ENCODE peak calls at places on chromosomes 12 and 14, in nine cellular contexts. I is GM06990, W is stomach, O is fibroblast of lung, X is pancreas, B is fibroblast of villous mesenchyme, M is neural crest cell, F is mucosa of descending colon, Q is sigmoid colon. G is an unnamed sample.

GRCh38 chr12:80701388-80701787 is 6.0 kb upstream of the MYF6 start:
- DNase-seq in I (no peak), W (no peak), O (peak), X (no peak), B (no peak), M (no peak), F (no peak), Q (no peak), G (no peak)

GRCh38 chr12:70553391-70553859 is 83.8 kb downstream of the PTPRB start:
- DNase-seq in I (no peak), W (no peak), O (no peak), X (no peak), B (no peak), M (no peak), F (no peak), Q (no peak), G (no peak)

GRCh38 chr12:64221656-64222010 is 463 bp downstream of the KICS2 start:
- DNase-seq in I (no peak), W (peak), O (peak), X (peak), B (peak), M (peak), F (peak), Q (peak), G (no peak)

GRCh38 chr12:70606001-70606400 is 31.2 kb downstream of the PTPRB start:
- DNase-seq in I (no peak), W (no peak), O (no peak), X (no peak), B (no peak), M (no peak), F (no peak), Q (no peak), G (no peak)

GRCh38 chr12:119772431-119772830 is 104.5 kb downstream of the PRKAB1 start:
- DNase-seq in I (no peak), W (no peak), O (no peak), X (no peak), B (peak), M (no peak), F (no peak), Q (no peak), G (no peak)

GRCh38 chr14:80560800-80561199 is 349.5 kb upstream of the DIO2 start:
- DNase-seq in I (no peak), W (no peak), O (no peak), X (no peak), B (no peak), M (no peak), F (no peak), Q (no peak), G (no peak)

GRCh38 chr14:76084374-76084773 is 67.3 kb upstream of the GPATCH2L start:
- DNase-seq in I (no peak), W (no peak), O (no peak), X (no peak), B (no peak), M (no peak), F (no peak), Q (no peak), G (no peak)

GRCh38 chr12:132380646-132381045 is 51.3 kb upstream of the GALNT9 start:
- DNase-seq in I (no peak), W (no peak), O (no peak), X (no peak), B (no peak), M (no peak), F (no peak), Q (no peak), G (no peak)

GRCh38 chr12:92739099-92739498 is 36.3 kb downstream of the PLEKHG7 start:
- DNase-seq in I (no peak), W (no peak), O (no peak), X (no peak), B (no peak), M (no peak), F (no peak), Q (no peak), G (no peak)

GRCh38 chr14:67729072-67729561 is 27.4 kb downstream of the RDH12 start:
- DNase-seq in I (no peak), W (peak), O (no peak), X (peak), B (no peak), M (no peak), F (peak), Q (no peak), G (no peak)

GRCh38 chr14:22088614-22089359 is 415.2 kb upstream of the OR4E1 start:
- DNase-seq in I (no peak), W (no peak), O (peak), X (no peak), B (peak), M (no peak), F (no peak), Q (no peak), G (no peak)

GRCh38 chr12:132211811-132212210 is 67.6 kb downstream of the NOC4L start:
- DNase-seq in I (no peak), W (no peak), O (no peak), X (no peak), B (no peak), M (no peak), F (no peak), Q (no peak), G (no peak)

GRCh38 chr14:60648169-60648933 is 926 bp downstream of the SIX1 start:
- DNase-seq in I (peak), W (no peak), O (no peak), X (no peak), B (no peak), M (no peak), F (no peak), Q (no peak), G (no peak)

GRCh38 chr12:91718326-91718725 is 427.3 kb downstream of the BTG1 start:
- DNase-seq in I (no peak), W (no peak), O (peak), X (no peak), B (peak), M (no peak), F (no peak), Q (no peak), G (no peak)

GRCh38 chr12:59407799-59408198 is 188.0 kb upstream of the SLC16A7 start:
- DNase-seq in I (no peak), W (no peak), O (no peak), X (no peak), B (no peak), M (no peak), F (peak), Q (no peak), G (no peak)

GRCh38 chr12:120224304-120225199 is 23.6 kb upstream of the RPLP0 start:
- DNase-seq in I (peak), W (peak), O (no peak), X (peak), B (no peak), M (no peak), F (peak), Q (peak), G (no peak)

GRCh38 chr12:131907379-131908081 is 13.1 kb downstream of the ULK1 start:
- DNase-seq in I (peak), W (no peak), O (no peak), X (peak), B (no peak), M (no peak), F (no peak), Q (peak), G (no peak)

GRCh38 chr12:47276253-47277070 is 196.7 kb upstream of the AMIGO2 start:
- DNase-seq in I (peak), W (no peak), O (peak), X (no peak), B (peak), M (no peak), F (no peak), Q (no peak), G (no peak)

GRCh38 chr12:85951823-85952222 is 77.7 kb downstream of the NTS start:
- DNase-seq in I (no peak), W (no peak), O (peak), X (no peak), B (peak), M (no peak), F (no peak), Q (no peak), G (no peak)
- TF ChIP-seq CTCF in I (no peak), W (no peak), O (no peak), X (no peak), B (peak), M (peak), F (no peak), Q (no peak), G (peak)

GRCh38 chr12:56374726-56375597 is 12.3 kb upstream of the APOF start:
- DNase-seq in I (peak), W (no peak), O (no peak), X (no peak), B (peak), M (no peak), F (no peak), Q (no peak), G (no peak)

GRCh38 chr12:56373515-56373914 is 10.9 kb upstream of the APOF start:
- DNase-seq in I (no peak), W (no peak), O (no peak), X (no peak), B (no peak), M (no peak), F (no peak), Q (no peak), G (no peak)

GRCh38 chr12:56377989-56378316 is 15.3 kb upstream of the APOF start:
- DNase-seq in I (no peak), W (no peak), O (no peak), X (no peak), B (no peak), M (no peak), F (no peak), Q (no peak), G (no peak)

GRCh38 chr12:56375598-56376434 is 13.2 kb upstream of the APOF start:
- DNase-seq in I (peak), W (no peak), O (no peak), X (no peak), B (no peak), M (no peak), F (no peak), Q (no peak), G (no peak)

DNA sequence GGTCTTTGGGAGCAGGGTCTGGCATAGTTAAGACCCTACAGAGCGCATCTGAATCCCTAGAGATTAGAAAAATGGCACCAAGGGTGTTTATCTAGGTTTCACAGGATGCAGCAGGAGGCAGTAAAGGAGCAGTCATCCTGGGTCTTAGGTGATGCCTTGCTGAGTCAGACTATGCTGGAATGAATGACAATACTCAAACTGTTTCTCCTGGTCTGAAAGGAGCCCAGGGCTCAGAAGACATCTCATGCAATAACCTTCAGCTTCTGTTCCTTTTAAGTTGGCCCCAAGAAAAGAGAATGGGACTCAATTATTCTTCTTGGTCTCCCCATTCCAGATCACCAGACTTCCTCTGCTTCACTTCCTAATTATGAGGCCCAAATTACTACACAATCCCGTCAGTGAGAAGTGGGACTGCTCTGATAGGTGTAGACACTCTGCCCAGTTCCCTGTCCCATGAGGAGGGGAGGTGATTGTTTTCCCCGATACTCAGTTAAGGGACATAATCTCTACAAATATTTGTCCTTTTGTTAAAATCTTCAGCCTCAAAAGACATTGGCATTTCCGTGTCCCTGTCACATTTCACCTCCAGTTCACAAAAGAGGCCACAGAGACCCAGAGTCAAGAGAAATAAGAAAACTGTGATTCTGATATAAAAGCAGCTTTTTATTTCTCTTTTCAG is 14.8 kb upstream of the APOF start:
- DNase-seq in I (no peak), W (no peak), O (peak), X (no peak), B (peak), M (no peak), F (no peak), Q (no peak), G (no peak)
- TF ChIP-seq CTCF in I (no peak), W (no peak), O (no peak), X (no peak), B (peak), M (no peak), F (no peak), Q (no peak), G (no peak)

DNA sequence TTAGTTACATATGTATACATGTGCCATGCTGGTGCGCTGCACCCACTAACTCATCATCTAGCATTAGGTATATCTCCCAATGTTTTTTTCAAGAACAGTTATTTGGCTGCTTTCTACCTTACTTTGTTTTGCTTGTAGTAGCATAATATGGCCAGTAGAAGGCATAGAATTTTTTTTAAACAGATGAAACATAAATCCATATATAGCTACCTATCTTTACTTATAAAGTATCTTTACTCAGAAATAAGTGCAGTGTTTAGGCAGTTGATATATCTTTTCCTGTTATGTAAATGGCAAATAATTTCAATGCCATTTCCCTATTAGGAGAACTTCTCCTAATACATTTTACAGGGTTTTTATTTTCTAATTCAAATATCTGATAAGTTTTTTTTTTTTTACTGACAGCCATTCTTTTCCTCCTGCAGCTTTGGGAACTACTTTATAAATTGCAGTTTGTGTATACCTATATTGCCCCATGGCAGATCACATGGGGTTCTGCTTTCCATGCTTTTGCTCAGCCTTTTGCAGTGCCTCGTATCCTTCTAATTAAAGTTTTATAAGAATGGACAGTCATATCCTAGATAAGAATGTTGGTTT is 143.1 kb downstream of the PCNX1 start:
- DNase-seq in I (no peak), W (no peak), O (peak), X (no peak), B (peak), M (no peak), F (no peak), Q (no peak), G (no peak)
- TF ChIP-seq CTCF in I (peak), W (peak), O (no peak), X (no peak), B (peak), M (peak), F (no peak), Q (no peak), G (peak)

GRCh38 chr12:2183556-2184541 is 131.1 kb downstream of the CACNA1C start:
- DNase-seq in I (no peak), W (no peak), O (peak), X (no peak), B (peak), M (no peak), F (no peak), Q (peak), G (no peak)
- TF ChIP-seq CTCF in I (no peak), W (no peak), O (peak), X (no peak), B (peak), M (no peak), F (no peak), Q (no peak), G (no peak)

DNA sequence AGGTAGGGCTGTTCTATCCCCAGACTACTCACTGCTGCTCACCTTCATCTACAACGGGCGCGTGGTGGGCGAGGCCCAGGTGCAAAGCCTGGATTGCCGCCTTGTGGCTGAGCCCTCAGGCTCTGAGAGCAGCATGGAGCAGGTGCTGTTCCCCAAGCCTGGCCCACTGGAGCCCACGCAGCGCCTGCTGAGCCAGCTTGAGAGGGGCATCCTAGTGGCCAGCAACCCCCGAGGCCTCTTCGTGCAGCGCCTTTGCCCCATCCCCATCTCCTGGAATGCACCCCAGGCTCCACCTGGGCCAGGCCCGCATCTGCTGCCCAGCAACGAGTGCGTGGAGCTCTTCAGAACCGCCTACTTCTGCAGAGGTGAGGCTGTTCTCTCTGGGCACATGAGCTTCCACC is 3.5 kb downstream of the IRF9 start:
- DNase-seq in I (no peak), W (no peak), O (no peak), X (no peak), B (no peak), M (no peak), F (no peak), Q (no peak), G (no peak)
- TF ChIP-seq CTCF in I (no peak), W (no peak), O (no peak), X (no peak), B (no peak), M (no peak), F (no peak), Q (no peak), G (no peak)

GRCh38 chr14:55265197-55265596 is 6.0 kb upstream of the FBXO34 start:
- DNase-seq in I (no peak), W (no peak), O (no peak), X (no peak), B (no peak), M (no peak), F (no peak), Q (no peak), G (no peak)
- TF ChIP-seq CTCF in I (no peak), W (no peak), O (no peak), X (no peak), B (no peak), M (peak), F (no peak), Q (no peak), G (no peak)

GRCh38 chr14:23539867-23540469 is 11.6 kb downstream of the ZFHX2 start:
- DNase-seq in I (no peak), W (no peak), O (no peak), X (no peak), B (no peak), M (no peak), F (no peak), Q (no peak), G (no peak)
- TF ChIP-seq CTCF in I (no peak), W (no peak), O (no peak), X (no peak), B (no peak), M (no peak), F (no peak), Q (no peak), G (no peak)

GRCh38 chr14:34439090-34439489 is 22.9 kb downstream of the SPTSSA start:
- DNase-seq in I (no peak), W (no peak), O (no peak), X (no peak), B (no peak), M (no peak), F (no peak), Q (no peak), G (no peak)
- TF ChIP-seq CTCF in I (no peak), W (no peak), O (no peak), X (no peak), B (no peak), M (no peak), F (no peak), Q (no peak), G (no peak)

GRCh38 chr14:31326111-31326510 is 94.2 kb downstream of the HEATR5A start:
- DNase-seq in I (no peak), W (no peak), O (peak), X (no peak), B (peak), M (no peak), F (no peak), Q (no peak), G (no peak)
- TF ChIP-seq CTCF in I (no peak), W (no peak), O (peak), X (no peak), B (no peak), M (no peak), F (no peak), Q (no peak), G (peak)

G was measured in D721Med.